ENCODE peak calls at places on chromosomes 4 and X, in five cellular contexts. One of them, this sample, is unnamed.

GRCh38 chr4:1567519-1567807 is 116.7 kb downstream of the FAM53A start:
- ATAC-seq in heart right ventricle: no peak
- ATAC-seq in heart left ventricle: no peak
- ATAC-seq in foreskin keratinocyte: no peak
- ATAC-seq in IMR-90: no peak
- ATAC-seq in this sample: no peak

GRCh38 chr4:84501721-84502267 is 2.7 kb upstream of the NKX6-1 start:
- ATAC-seq in heart left ventricle: no peak
- ATAC-seq in heart right ventricle: no peak
- ATAC-seq in IMR-90: no peak
- ATAC-seq in foreskin keratinocyte: no peak
- ATAC-seq in this sample: no peak

GRCh38 chrX:101408530-101408836 is 461 bp downstream of the HNRNPH2 start:
- ATAC-seq in heart right ventricle: no peak
- ATAC-seq in heart left ventricle: peak
- ATAC-seq in IMR-90: no peak
- ATAC-seq in foreskin keratinocyte: peak
- ATAC-seq in this sample: peak

GRCh38 chr4:155491336-155492131 is 114.8 kb upstream of the MAP9 start:
- ATAC-seq in heart right ventricle: no peak
- ATAC-seq in foreskin keratinocyte: no peak
- ATAC-seq in IMR-90: peak
- ATAC-seq in heart left ventricle: no peak
- ATAC-seq in this sample: no peak

GRCh38 chr4:113404167-113404571 is 354.7 kb downstream of the ANK2 start:
- ATAC-seq in foreskin keratinocyte: no peak
- ATAC-seq in heart left ventricle: no peak
- ATAC-seq in heart right ventricle: no peak
- ATAC-seq in IMR-90: peak
- ATAC-seq in this sample: no peak

GRCh38 chrX:10761447-10761846 is 141.1 kb upstream of the MID1 start:
- ATAC-seq in foreskin keratinocyte: peak
- ATAC-seq in heart left ventricle: no peak
- ATAC-seq in IMR-90: no peak
- ATAC-seq in heart right ventricle: no peak
- ATAC-seq in this sample: no peak

GRCh38 chr4:78588894-78589545 is 37.5 kb downstream of the ANXA3 start:
- ATAC-seq in heart right ventricle: peak
- ATAC-seq in IMR-90: no peak
- ATAC-seq in foreskin keratinocyte: no peak
- ATAC-seq in heart left ventricle: peak
- ATAC-seq in this sample: peak

GRCh38 chr4:172995704-172996103 is 172.9 kb upstream of the GALNT7 start:
- ATAC-seq in heart right ventricle: no peak
- ATAC-seq in foreskin keratinocyte: no peak
- ATAC-seq in heart left ventricle: no peak
- ATAC-seq in IMR-90: no peak
- ATAC-seq in this sample: no peak

GRCh38 chr4:143382539-143382938 is 45.9 kb downstream of the GAB1 start:
- ATAC-seq in foreskin keratinocyte: no peak
- ATAC-seq in IMR-90: no peak
- ATAC-seq in heart left ventricle: no peak
- ATAC-seq in heart right ventricle: no peak
- ATAC-seq in this sample: peak

GRCh38 chrX:20361890-20362262 is 95.2 kb upstream of the RPS6KA3 start:
- ATAC-seq in heart left ventricle: peak
- ATAC-seq in foreskin keratinocyte: no peak
- ATAC-seq in heart right ventricle: peak
- ATAC-seq in IMR-90: peak
- ATAC-seq in this sample: peak

GRCh38 chr4:139550724-139551429 is 5.1 kb downstream of the SETD7 start:
- ATAC-seq in heart left ventricle: no peak
- ATAC-seq in IMR-90: no peak
- ATAC-seq in foreskin keratinocyte: no peak
- ATAC-seq in heart right ventricle: no peak
- ATAC-seq in this sample: no peak

GRCh38 chr4:189498457-189498856 is 442.2 kb upstream of the FRG1 start:
- ATAC-seq in heart left ventricle: no peak
- ATAC-seq in foreskin keratinocyte: no peak
- ATAC-seq in heart right ventricle: no peak
- ATAC-seq in IMR-90: no peak
- ATAC-seq in this sample: no peak

GRCh38 chr4:23775694-23776093 is 114.2 kb downstream of the PPARGC1A start:
- ATAC-seq in heart left ventricle: no peak
- ATAC-seq in foreskin keratinocyte: no peak
- ATAC-seq in heart right ventricle: no peak
- ATAC-seq in IMR-90: no peak
- ATAC-seq in this sample: no peak

GRCh38 chr4:52990706-52991105 is 128.6 kb downstream of the RASL11B start:
- ATAC-seq in IMR-90: no peak
- ATAC-seq in foreskin keratinocyte: no peak
- ATAC-seq in heart right ventricle: no peak
- ATAC-seq in heart left ventricle: no peak
- ATAC-seq in this sample: no peak

GRCh38 chr4:118738999-118739690 is 54.0 kb downstream of the METTL14 start:
- ATAC-seq in heart right ventricle: no peak
- ATAC-seq in IMR-90: no peak
- ATAC-seq in heart left ventricle: no peak
- ATAC-seq in foreskin keratinocyte: no peak
- ATAC-seq in this sample: no peak

GRCh38 chr4:85495621-85496020 is 20.7 kb downstream of the ARHGAP24 start:
- ATAC-seq in foreskin keratinocyte: peak
- ATAC-seq in heart left ventricle: peak
- ATAC-seq in heart right ventricle: peak
- ATAC-seq in IMR-90: no peak
- ATAC-seq in this sample: peak

GRCh38 chr4:153367092-153367491 is 22.6 kb downstream of the MND1 start:
- ATAC-seq in heart left ventricle: no peak
- ATAC-seq in heart right ventricle: no peak
- ATAC-seq in IMR-90: no peak
- ATAC-seq in foreskin keratinocyte: no peak
- ATAC-seq in this sample: no peak

GRCh38 chr4:184153781-184154542 is 63.7 kb downstream of the ENPP6 start:
- ATAC-seq in heart left ventricle: no peak
- ATAC-seq in IMR-90: no peak
- ATAC-seq in heart right ventricle: no peak
- ATAC-seq in foreskin keratinocyte: no peak
- ATAC-seq in this sample: no peak

GRCh38 chrX:9835585-9836210 is 49.5 kb downstream of the SHROOM2 start:
- ATAC-seq in foreskin keratinocyte: no peak
- ATAC-seq in heart left ventricle: no peak
- ATAC-seq in IMR-90: no peak
- ATAC-seq in heart right ventricle: no peak
- ATAC-seq in this sample: no peak

GRCh38 chr4:73662709-73663546 is 42.7 kb upstream of the RASSF6 start:
- ATAC-seq in IMR-90: peak
- ATAC-seq in heart right ventricle: peak
- ATAC-seq in foreskin keratinocyte: peak
- ATAC-seq in heart left ventricle: no peak
- ATAC-seq in this sample: peak

GRCh38 chr4:113697429-113697828 is 64.1 kb downstream of the CAMK2D start:
- ATAC-seq in heart left ventricle: no peak
- ATAC-seq in heart right ventricle: no peak
- ATAC-seq in IMR-90: no peak
- ATAC-seq in foreskin keratinocyte: no peak
- ATAC-seq in this sample: no peak

GRCh38 chr4:26217961-26218676 is 102.7 kb upstream of the RBPJ start:
- ATAC-seq in foreskin keratinocyte: no peak
- ATAC-seq in heart left ventricle: no peak
- ATAC-seq in heart right ventricle: peak
- ATAC-seq in IMR-90: no peak
- ATAC-seq in this sample: peak

GRCh38 chrX:7787714-7788113 is 55.3 kb upstream of the VCX start:
- ATAC-seq in heart left ventricle: no peak
- ATAC-seq in heart right ventricle: no peak
- ATAC-seq in IMR-90: no peak
- ATAC-seq in foreskin keratinocyte: no peak
- ATAC-seq in this sample: no peak

GRCh38 chrX:130125090-130125489 is 14.8 kb upstream of the ELF4 start:
- ATAC-seq in heart left ventricle: peak
- ATAC-seq in foreskin keratinocyte: peak
- ATAC-seq in IMR-90: no peak
- ATAC-seq in heart right ventricle: peak
- ATAC-seq in this sample: no peak